ENCODE peak calls at places on chromosomes 2 and 18, in four cellular contexts. X is AG09309, B is GM12864, C is ovary. Y is an unnamed sample.

GRCh38 chr2:217095511-217096205 is 235.8 kb upstream of the TNP1 start:
- DNase-seq in X (no peak), B (no peak), C (no peak), Y (no peak)

GRCh38 chr2:102604754-102605153 is 14.6 kb upstream of the SLC9A2 start:
- DNase-seq in X (no peak), B (no peak), C (no peak), Y (no peak)

GRCh38 chr2:67510745-67511144 is 113.6 kb downstream of the ETAA1 start:
- DNase-seq in X (peak), B (no peak), C (no peak), Y (no peak)

GRCh38 chr2:43623052-43623451 is 14.0 kb upstream of the PLEKHH2 start:
- DNase-seq in X (no peak), B (no peak), C (peak), Y (no peak)

GRCh38 chr2:43068053-43068471 is 158.3 kb downstream of the ZFP36L2 start:
- DNase-seq in X (no peak), B (no peak), C (peak), Y (no peak)

GRCh38 chr18:52254367-52254766 is 85.6 kb upstream of the DCC start:
- DNase-seq in X (no peak), B (no peak), C (no peak), Y (no peak)

GRCh38 chr18:5895300-5895885 is at the start of gene TMEM200C:
- DNase-seq in X (no peak), B (no peak), C (no peak), Y (peak)

GRCh38 chr2:214410918-214411554 is at the start of gene VWC2L:
- DNase-seq in X (peak), B (peak), C (peak), Y (peak)

GRCh38 chr2:46669016-46669415 is 189.7 kb downstream of the TMEM247 start:
- DNase-seq in X (no peak), B (no peak), C (no peak), Y (no peak)

GRCh38 chr2:64609229-64609994 is 44.3 kb downstream of the SERTAD2 start:
- DNase-seq in X (no peak), B (no peak), C (peak), Y (no peak)

GRCh38 chr2:23077599-23077998 is 307.4 kb upstream of the KLHL29 start:
- DNase-seq in X (no peak), B (no peak), C (no peak), Y (no peak)

GRCh38 chr18:1308686-1309085 is 404.0 kb downstream of the ADCYAP1 start:
- DNase-seq in X (no peak), B (no peak), C (no peak), Y (no peak)

GRCh38 chr2:19238440-19238839 is 120.0 kb downstream of the OSR1 start:
- DNase-seq in X (no peak), B (no peak), C (no peak), Y (no peak)

GRCh38 chr2:213627054-213627710 is 342.9 kb downstream of the SPAG16 start:
- DNase-seq in X (no peak), B (peak), C (no peak), Y (no peak)

GRCh38 chr2:8676191-8676914 is 5.5 kb upstream of the ID2 start:
- DNase-seq in X (no peak), B (no peak), C (peak), Y (peak)

GRCh38 chr2:191501390-191502168 is 176.4 kb upstream of the NABP1 start:
- DNase-seq in X (no peak), B (no peak), C (no peak), Y (no peak)

GRCh38 chr2:55500025-55500424 is 19.5 kb upstream of the CFAP36 start:
- DNase-seq in X (no peak), B (no peak), C (no peak), Y (no peak)

GRCh38 chr18:286515-287310 is 18.9 kb upstream of the THOC1 start:
- DNase-seq in X (no peak), B (no peak), C (no peak), Y (no peak)

GRCh38 chr2:151007365-151007764 is 254.3 kb downstream of the RBM43 start:
- DNase-seq in X (no peak), B (no peak), C (no peak), Y (no peak)

GRCh38 chr2:71846669-71847291 is 300.9 kb downstream of the CYP26B1 start:
- DNase-seq in X (no peak), B (no peak), C (no peak), Y (no peak)

GRCh38 chr18:59502899-59503245 is 143.8 kb upstream of the LMAN1 start:
- DNase-seq in X (no peak), B (no peak), C (no peak), Y (no peak)

GRCh38 chr2:43276962-43277383 is 50.6 kb upstream of the ZFP36L2 start:
- DNase-seq in X (no peak), B (no peak), C (peak), Y (no peak)

GRCh38 chr18:75489493-75490190 is 62.1 kb upstream of the SMIM21 start:
- DNase-seq in X (peak), B (no peak), C (peak), Y (no peak)

GRCh38 chr2:185385157-185385556 is 353.4 kb upstream of the FSIP2 start:
- DNase-seq in X (no peak), B (no peak), C (no peak), Y (no peak)

GRCh38 chr2:47043142-47043890 is 111.8 kb downstream of the STPG4 start:
- DNase-seq in X (peak), B (no peak), C (peak), Y (no peak)

GRCh38 chr2:99607454-99607853 is 117.6 kb upstream of the REV1 start:
- DNase-seq in X (no peak), B (no peak), C (no peak), Y (no peak)

DNA sequence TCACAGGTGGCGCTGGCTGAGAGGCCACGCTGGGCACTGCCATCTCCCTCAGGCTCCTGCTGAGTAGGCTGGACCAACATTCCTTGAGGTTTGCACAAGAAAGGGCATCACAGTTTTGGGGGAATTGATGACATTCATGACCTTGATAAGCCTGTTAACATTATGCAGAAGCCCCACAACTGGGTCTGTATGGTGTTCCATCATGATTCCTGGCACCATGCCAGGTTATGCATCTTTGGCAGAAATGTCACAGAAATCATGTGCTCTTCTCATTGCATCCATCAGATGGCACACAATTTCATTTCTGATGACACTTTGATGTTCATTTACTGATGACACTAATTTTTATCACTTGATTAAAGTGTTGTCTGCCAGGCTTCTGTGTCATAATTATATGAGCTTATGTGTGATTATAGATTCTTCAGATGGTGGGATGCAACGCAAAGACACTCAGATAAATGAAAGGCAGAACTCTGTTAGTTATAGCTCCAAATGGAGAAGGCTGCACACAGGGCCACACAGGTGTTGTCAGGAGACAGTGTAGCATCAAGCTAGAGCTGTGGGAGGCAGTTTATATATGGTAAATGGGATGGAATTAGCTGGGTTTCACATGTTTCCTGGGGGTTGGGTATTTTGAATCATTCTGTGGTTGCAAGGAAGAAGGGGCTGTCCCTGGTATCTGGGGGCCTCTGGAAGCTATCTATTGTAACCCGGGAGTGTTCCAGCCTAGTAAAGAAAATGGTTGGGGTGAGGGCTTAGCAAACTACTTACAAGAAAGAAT is 191.3 kb downstream of the SLC39A10 start:
- DNase-seq in X (no peak), B (no peak), C (no peak), Y (no peak)
- TF ChIP-seq CTCF in X (no peak), B (no peak), C (no peak), Y (no peak)

DNA sequence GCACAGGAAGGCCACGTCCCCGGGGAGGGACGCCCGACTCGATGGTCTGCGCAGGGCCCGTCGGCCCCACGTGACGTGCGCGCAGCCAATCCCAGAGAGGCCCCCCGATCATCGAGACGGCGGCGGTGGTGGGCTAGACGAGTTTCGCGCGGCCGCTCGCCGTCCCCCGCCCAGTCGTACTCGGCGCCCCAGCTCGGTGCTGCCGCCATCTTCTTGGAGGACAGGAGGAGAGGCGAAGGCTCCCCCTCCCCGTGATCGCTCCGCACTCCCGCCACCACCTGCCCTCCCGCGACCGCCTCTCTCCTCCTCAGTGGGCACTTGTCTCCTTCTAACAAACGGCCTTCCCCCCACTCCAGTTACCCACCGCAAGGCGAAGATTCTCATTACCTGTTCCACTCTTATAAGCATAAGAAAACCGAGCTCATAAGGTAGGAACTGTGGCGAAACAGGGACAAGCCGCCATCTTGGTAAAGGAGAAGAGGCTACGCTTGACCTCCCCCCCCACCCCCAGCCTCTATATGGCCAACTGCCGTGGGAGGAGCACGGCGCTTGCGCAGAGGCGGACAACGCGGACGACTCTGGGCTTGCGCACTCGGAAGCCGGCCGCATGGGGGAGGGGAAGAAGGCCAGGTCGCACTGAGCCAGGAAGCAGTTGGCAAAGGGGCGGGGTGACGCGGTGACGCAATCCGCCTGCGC is at the start of gene HDLBP:
- DNase-seq in X (peak), B (peak), C (peak), Y (peak)
- TF ChIP-seq CTCF in X (peak), B (peak), C (peak), Y (peak)

DNA sequence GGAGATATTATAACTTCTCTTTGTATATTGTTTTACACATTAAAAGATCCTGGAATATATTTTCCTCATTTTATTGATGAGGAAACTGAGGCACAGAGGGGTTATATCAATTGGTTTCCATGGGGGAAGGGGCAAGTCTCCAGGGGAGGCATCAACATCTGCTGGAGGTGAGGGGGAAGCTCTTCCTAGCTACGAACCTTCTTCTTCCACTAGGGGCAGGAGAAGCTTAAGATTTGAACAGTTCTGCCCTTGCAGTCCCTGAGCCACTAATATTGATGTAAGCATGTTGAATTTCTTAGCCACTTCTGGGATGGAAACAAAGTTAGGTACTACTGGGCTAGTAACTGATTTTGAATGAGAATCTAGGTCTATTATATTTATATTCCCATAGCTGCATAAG is 140.1 kb upstream of the AQP4 start:
- DNase-seq in X (no peak), B (no peak), C (no peak), Y (no peak)
- TF ChIP-seq CTCF in X (peak), B (peak), C (no peak), Y (peak)

DNA sequence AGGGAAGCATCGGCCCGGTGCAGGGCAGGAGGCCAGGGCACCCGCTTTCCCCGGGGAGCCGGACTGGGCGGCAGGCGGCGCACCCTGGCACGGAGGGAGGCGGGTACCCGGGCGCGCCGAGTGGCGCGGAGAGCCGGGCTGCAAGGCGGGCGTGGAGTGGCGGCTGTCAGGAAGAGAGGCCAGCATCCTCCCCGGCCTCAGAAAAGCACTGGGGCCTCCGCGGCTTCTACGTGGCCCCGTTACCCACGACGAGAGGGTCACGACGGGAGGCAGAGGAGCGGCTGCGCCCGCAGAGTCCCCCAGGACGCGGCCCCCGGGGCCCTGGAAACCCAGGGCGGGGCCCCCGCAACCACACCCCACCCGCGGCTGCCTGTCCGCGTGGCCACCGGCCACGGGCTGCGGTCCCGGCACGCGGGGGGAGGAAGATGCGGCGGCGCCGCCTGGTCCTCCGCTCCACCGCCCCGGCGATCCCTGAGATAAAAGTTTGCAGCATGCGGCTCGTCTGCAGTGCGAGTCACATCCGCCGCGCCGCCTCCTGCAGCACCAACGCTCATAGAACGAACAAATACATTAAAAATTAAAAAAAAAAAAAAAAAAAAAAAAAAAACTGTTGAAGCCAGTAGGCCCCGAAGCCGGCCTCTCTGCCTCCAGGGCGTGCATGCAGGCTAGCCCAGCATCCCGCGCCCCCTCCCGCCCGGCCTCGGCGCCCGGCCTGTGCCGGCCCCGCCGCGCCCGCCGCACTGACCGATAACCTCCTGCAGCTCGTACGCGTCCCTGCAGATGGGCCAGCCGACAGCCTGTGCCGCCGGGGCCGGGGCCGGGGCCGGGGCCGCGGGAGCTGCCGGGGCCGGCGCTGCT is 683 bp downstream of the STK39 start:
- DNase-seq in X (no peak), B (no peak), C (peak), Y (peak)
- TF ChIP-seq CTCF in X (peak), B (peak), C (no peak), Y (no peak)

GRCh38 chr2:199471443-199472057 is 13.8 kb upstream of the SATB2 start:
- DNase-seq in X (no peak), B (no peak), C (peak), Y (peak)
- TF ChIP-seq CTCF in X (peak), B (peak), C (no peak), Y (peak)

GRCh38 chr2:147451902-147452515 is 392.8 kb upstream of the ACVR2A start:
- DNase-seq in X (no peak), B (no peak), C (no peak), Y (no peak)
- TF ChIP-seq CTCF in X (no peak), B (no peak), C (no peak), Y (peak)

DNA sequence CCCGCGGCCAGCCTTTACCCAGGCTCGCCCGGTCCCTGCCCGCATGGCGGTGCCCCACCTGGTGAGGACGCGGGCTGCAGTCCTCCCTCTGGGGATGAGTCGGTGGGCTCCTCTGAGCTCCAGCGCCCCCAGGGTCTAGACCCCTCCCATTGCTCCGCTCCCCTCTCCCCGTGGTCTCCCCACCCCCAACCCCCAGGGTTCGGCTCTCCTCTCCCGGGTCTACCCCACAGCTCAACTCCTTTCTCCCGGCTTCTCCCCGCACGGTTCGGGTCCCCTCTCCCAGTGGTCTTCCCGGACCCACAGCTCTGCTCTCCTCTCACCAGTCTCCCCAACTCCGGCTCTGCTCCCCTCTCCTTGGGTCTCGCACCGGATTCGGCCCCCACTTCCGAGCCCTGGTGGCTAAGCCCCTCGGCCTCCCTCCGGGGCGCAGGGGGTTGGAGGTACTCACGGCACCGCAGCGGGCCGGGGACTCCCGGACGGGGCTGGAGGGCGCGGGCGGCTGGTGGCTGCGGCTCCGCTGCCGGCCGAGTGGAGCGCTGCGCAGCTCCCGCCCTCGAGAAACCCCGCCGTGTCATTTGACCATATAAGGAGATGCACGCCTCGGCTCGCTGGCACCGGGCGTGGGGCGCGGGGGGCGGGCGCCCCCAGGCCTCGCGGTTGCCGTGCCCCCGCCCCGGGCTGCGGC is at the start of gene FHL2:
- DNase-seq in X (no peak), B (no peak), C (peak), Y (peak)
- TF ChIP-seq CTCF in X (peak), B (peak), C (peak), Y (peak)